ENCODE peak calls at places on chromosomes 16 and 17, in four cellular contexts. G is activated T-helper 9 cell treated with anti-CD3 and anti-CD28 coated beads, Interleukin-2, amount 50 U/mL, for 16 hours; T is stimulated activated CD8-positive, alpha-beta memory T cell treated with anti-CD3 and anti-CD28 coated beads, Interleukin-2, amount 100 ng/mL, for 1 hour; P is GM12891. H is an unnamed sample.

GRCh38 chr17:61075988-61076387 is 323.7 kb upstream of the TBX2 start:
- DNase-seq in G (no peak), T (no peak), P (no peak), H (no peak)

GRCh38 chr17:61196302-61196704 is 203.3 kb upstream of the TBX2 start:
- DNase-seq in G (no peak), T (no peak), P (no peak), H (no peak)

GRCh38 chr17:74012465-74012864 is 191.0 kb upstream of the RPL38 start:
- DNase-seq in G (no peak), T (no peak), P (no peak), H (no peak)

GRCh38 chr16:50804290-50804907 is 62.5 kb downstream of the CYLD start:
- DNase-seq in G (no peak), T (no peak), P (no peak), H (no peak)

GRCh38 chr17:74059471-74059870 is 144.0 kb upstream of the RPL38 start:
- DNase-seq in G (no peak), T (no peak), P (no peak), H (no peak)

GRCh38 chr16:88343276-88343791 is 39.4 kb upstream of the ZNF469 start:
- DNase-seq in G (no peak), T (no peak), P (no peak), H (no peak)

GRCh38 chr17:79798296-79799173 is 1.7 kb upstream of the CBX8 start:
- DNase-seq in G (no peak), T (no peak), P (no peak), H (no peak)

GRCh38 chr17:37614391-37614790 is 5.2 kb upstream of the SYNRG start:
- DNase-seq in G (no peak), T (no peak), P (no peak), H (no peak)

GRCh38 chr17:30345527-30346075 is 11.7 kb upstream of the TMIGD1 start:
- DNase-seq in G (no peak), T (no peak), P (no peak), H (no peak)

GRCh38 chr17:31811021-31811565 is 48.0 kb downstream of the COPRS start:
- DNase-seq in G (no peak), T (no peak), P (no peak), H (no peak)

GRCh38 chr16:2424061-2425007 is 4.9 kb upstream of the CCNF start:
- DNase-seq in G (no peak), T (no peak), P (no peak), H (no peak)

GRCh38 chr17:8221663-8222379 is 11.4 kb upstream of the AURKB start:
- DNase-seq in G (peak; percentile 79), T (peak; percentile 83), P (no peak), H (peak; percentile 58)

GRCh38 chr17:29140051-29140582 is 40.1 kb downstream of the MYO18A start:
- DNase-seq in G (peak; percentile 73), T (peak; percentile 61), P (no peak), H (no peak)

GRCh38 chr17:68789203-68789962 is 165.8 kb downstream of the ABCA8 start:
- DNase-seq in G (no peak), T (no peak), P (no peak), H (no peak)

GRCh38 chr16:4713663-4714501 is 20.2 kb downstream of the ANKS3 start:
- DNase-seq in G (no peak), T (no peak), P (no peak), H (no peak)

GRCh38 chr17:38874505-38875419 is 4.9 kb downstream of the LASP1 start:
- DNase-seq in G (no peak), T (no peak), P (no peak), H (no peak)

GRCh38 chr16:57384248-57385070 is 12.2 kb downstream of the CX3CL1 start:
- DNase-seq in G (no peak), T (no peak), P (no peak), H (no peak)

GRCh38 chr17:65104973-65105372 is 32.2 kb upstream of the RGS9 start:
- DNase-seq in G (no peak), T (no peak), P (no peak), H (no peak)

GRCh38 chr17:19424934-19425868 is 14.2 kb downstream of the RNF112 start:
- DNase-seq in G (no peak), T (no peak), P (no peak), H (no peak)

GRCh38 chr17:34367486-34368270 is 4.6 kb upstream of the CCL1 start:
- DNase-seq in G (no peak), T (no peak), P (no peak), H (no peak)

GRCh38 chr17:55421179-55421934 is at the start of gene MMD:
- DNase-seq in G (no peak), T (no peak), P (peak; percentile 25), H (no peak)

GRCh38 chr16:79605999-79606398 is 5.5 kb upstream of the MAF start:
- DNase-seq in G (no peak), T (no peak), P (peak; percentile 30), H (no peak)

GRCh38 chr16:72853575-72853974 is 194.4 kb downstream of the ZFHX3 start:
- DNase-seq in G (no peak), T (no peak), P (no peak), H (no peak)

GRCh38 chr16:1137604-1138003 is 15.3 kb upstream of the CACNA1H start:
- DNase-seq in G (no peak), T (no peak), P (no peak), H (no peak)

GRCh38 chr16:56824335-56824734 is 40.7 kb upstream of the SLC12A3 start:
- DNase-seq in G (no peak), T (no peak), P (no peak), H (no peak)

GRCh38 chr16:84482001-84482891 is 22.2 kb downstream of the MEAK7 start:
- DNase-seq in G (no peak), T (no peak), P (no peak), H (no peak)

GRCh38 chr17:76569607-76570279 is 15.9 kb downstream of the ST6GALNAC2 start:
- DNase-seq in G (no peak), T (no peak), P (no peak), H (no peak)

GRCh38 chr17:12627177-12627629 is 38.5 kb upstream of the MYOCD start:
- DNase-seq in G (no peak), T (no peak), P (no peak), H (no peak)

GRCh38 chr17:2723997-2724782 is 12.6 kb upstream of the CLUH start:
- DNase-seq in G (no peak), T (no peak), P (no peak), H (no peak)